ENCODE peak calls at places on chromosome 13, in four cellular contexts. P, Z, X and M are unnamed samples.

GRCh38 chr13:40986328-40986856 is 32.7 kb downstream of the ELF1 start:
- DNase-seq in P (no peak), Z (no peak), X (peak), M (no peak)

GRCh38 chr13:80082396-80083096 is 258.4 kb downstream of the SPRY2 start:
- DNase-seq in X (no peak), P (no peak), Z (no peak), M (no peak)

GRCh38 chr13:82011355-82011754 is 1670.4 kb upstream of the SPRY2 start:
- DNase-seq in X (no peak), P (no peak), Z (no peak), M (no peak)

GRCh38 chr13:107266657-107267056 is 698.7 kb upstream of the ARGLU1 start:
- DNase-seq in X (no peak), P (no peak), Z (no peak), M (no peak)

GRCh38 chr13:67230774-67231480 is 791 bp upstream of the PCDH9 start:
- DNase-seq in P (peak), Z (peak), X (peak), M (peak)

GRCh38 chr13:51000576-51001260 is 91.1 kb downstream of the RNASEH2B start:
- DNase-seq in Z (no peak), X (no peak), P (no peak), M (no peak)

GRCh38 chr13:42466609-42467008 is 107.3 kb upstream of the TNFSF11 start:
- DNase-seq in P (no peak), Z (no peak), X (no peak), M (no peak)

GRCh38 chr13:105196052-105196451 is 1339.4 kb downstream of the EFNB2 start:
- DNase-seq in P (peak), Z (no peak), X (no peak), M (no peak)

DNA sequence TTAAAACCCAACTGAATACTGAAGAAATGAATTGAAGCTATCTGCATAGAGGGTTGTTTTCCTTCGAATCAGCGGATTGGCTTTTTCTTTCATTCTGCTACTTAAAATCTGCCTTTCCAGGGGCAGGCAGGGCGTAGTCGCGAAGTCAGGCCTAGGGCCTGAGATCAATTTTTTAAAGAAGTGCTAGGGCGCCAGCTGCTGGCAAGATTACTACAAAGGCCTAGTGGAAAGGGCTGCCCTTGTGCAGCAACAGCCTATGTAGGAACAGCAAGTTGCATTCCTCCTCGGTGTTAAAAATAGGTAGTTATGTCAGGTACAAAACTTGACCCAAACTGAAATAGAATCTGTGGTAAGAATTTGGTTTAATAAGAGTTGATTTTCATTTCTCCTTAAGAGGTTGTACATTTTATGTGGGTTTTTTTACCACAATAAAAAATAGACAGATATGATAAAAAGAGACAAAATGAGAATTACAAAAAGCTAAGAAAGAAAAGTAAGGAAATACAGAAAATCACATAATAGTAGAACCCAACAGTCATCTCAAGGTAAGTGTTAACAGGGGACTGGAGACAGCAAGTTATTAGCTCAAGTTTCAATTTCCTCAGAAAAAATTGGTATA is 9.5 kb upstream of the URAD start:
- DNase-seq in Z (peak), X (peak), P (peak), M (peak)
- TF ChIP-seq SP1 in Z (no peak), X (no peak), P (no peak), M (no peak)

DNA sequence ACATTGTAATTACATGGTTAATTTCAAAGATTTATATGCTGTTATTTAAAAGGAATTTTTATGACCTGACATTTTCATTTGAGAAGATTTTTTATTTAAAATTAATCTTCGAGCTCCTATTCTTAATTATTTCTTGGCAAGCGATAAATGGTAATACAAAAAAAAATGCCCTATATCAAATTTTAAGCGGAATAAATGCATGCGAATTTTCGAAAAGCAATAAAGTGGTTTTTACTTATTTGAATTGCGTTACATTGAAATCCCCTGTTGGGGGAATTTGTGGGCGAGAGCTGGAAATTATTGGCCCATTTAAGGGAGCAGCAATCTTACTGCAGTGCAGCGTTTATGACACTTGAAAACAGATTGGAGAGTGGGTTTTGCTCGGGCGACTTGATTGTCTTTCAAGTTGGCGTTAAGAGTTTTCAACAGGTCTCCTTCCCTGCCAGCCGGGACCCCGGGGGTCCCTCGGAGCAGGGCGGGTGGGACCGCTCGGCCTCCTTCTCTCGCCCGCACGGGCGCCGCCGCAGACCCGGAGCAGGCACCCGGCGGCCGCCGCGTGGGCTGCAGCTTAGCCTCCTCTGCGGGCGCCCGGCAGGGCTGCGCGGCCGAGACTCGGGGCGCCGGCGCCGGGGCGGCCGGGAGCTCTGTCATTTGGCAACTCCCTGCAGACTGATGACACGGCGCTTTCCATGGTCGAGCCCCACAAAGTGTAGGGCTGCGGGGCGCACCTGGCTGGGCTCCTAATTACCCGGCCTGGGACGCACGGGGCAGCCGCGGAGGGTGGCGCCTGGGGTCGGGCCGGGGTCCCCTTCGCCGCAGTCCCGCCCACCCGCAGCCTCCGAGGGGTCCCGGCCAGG is 255.1 kb upstream of the SOX21 start:
- DNase-seq in P (peak), Z (peak), X (no peak), M (peak)
- TF ChIP-seq ELF4 in P (no peak), Z (no peak), X (no peak), M (no peak)

GRCh38 chr13:97521726-97522125 is 87.8 kb downstream of the RAP2A start:
- DNase-seq in Z (no peak), P (no peak), X (peak), M (no peak)
- TF ChIP-seq SP1 in Z (no peak), P (no peak), X (no peak), M (no peak)

DNA sequence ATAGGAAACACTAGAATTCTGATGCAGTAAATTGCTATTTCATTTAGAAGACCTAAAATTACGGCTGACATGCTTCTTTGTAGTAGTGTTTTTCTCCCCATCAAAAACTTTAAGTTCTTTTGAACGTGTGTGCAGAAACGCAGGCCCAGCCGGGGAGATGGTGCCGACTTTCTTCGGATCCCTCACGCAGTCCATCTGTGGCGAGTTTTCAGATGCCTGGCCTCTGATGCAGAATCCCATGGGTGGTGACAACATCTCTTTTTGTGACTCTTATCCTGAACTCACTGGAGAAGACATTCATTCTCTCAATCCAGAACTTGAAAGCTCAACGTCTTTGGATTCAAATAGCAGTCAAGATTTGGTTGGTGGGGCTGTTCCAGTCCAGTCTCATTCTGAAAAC is 98.3 kb downstream of the TNFRSF19 start:
- DNase-seq in X (no peak), P (no peak), Z (no peak), M (no peak)
- TF ChIP-seq ELF4 in X (no peak), P (no peak), Z (no peak), M (no peak)

GRCh38 chr13:45401306-45401705 is 16.9 kb downstream of the SLC25A30 start:
- DNase-seq in Z (no peak), X (no peak), P (no peak), M (no peak)
- TF ChIP-seq SP1 in Z (no peak), X (no peak), P (no peak), M (no peak)

DNA sequence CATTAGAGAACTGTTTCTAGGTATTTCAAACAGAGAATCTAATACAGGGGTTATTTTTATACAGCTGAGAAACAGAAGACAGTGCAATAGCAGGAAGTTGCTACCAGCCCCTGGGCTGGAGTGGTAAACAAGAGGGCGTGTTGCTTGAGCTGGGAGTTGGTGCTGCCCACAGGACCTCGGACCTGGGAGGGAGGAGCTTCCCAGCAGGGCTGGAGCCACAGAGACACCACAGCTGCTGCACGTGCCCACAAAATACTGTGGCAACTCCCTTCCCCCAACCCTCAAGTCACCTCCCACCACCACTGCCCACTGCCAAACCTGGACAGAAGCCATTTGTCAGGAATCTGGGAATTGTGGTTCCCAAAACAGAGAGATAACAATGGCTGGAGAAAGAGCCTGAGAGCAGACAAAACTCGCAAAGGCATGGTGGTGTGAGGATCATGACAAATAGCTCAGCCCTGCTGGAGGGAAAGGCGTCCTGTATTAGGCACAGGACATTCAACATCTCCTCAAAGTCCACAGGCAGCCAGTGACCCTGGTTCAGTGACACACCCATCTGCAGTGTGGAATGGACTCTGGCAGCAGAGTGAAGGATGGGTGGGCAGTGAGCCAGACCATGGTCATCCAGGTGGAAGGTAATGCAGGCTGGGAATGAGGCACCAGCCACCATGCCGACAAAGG is 57.2 kb downstream of the SPATA13 start:
- DNase-seq in Z (no peak), X (peak), P (no peak), M (no peak)
- TF ChIP-seq ELF4 in Z (no peak), X (no peak), P (no peak), M (no peak)

GRCh38 chr13:20570540-20570939 is 3.6 kb downstream of the IFT88 start:
- DNase-seq in P (no peak), X (no peak), Z (no peak), M (no peak)
- TF ChIP-seq SP1 in P (no peak), X (no peak), Z (no peak), M (no peak)